ENCODE peak calls at places on chromosomes 12 and 14, in eight cellular contexts. S, X, E, K, J, O, D and R are unnamed samples.

GRCh38 chr12:21697829-21698630 is 40.4 kb upstream of the LDHB start:
- DNase-seq in X (peak; percentile 64), K (no peak), J (no peak), O (no peak), E (peak; percentile 42), S (no peak), D (peak; percentile 17), R (no peak)

GRCh38 chr14:98210045-98210678 is 1061.8 kb downstream of the BCL11B start:
- DNase-seq in O (no peak), X (no peak), D (no peak), J (no peak), K (peak; percentile 42), E (no peak), S (no peak), R (no peak)

GRCh38 chr12:60977966-60978365 is 1282.2 kb upstream of the USP15 start:
- DNase-seq in X (peak; percentile 40), J (no peak), K (no peak), S (no peak), D (no peak), O (no peak), E (no peak), R (no peak)

GRCh38 chr12:69873429-69873828 is 48.4 kb downstream of the MYRFL start:
- DNase-seq in E (no peak), O (no peak), S (no peak), K (no peak), J (no peak), D (peak; percentile 28), X (peak; percentile 31), R (no peak)

GRCh38 chr12:53071591-53072551 is 7.3 kb downstream of the SPRYD3 start:
- DNase-seq in K (no peak), J (peak; percentile 31), X (peak; percentile 69), E (no peak), O (no peak), D (no peak), S (no peak), R (no peak)

GRCh38 chr12:31729728-31730127 is 907 bp upstream of the AMN1 start:
- DNase-seq in D (no peak), X (no peak), E (no peak), J (no peak), S (no peak), K (no peak), O (no peak), R (no peak)

GRCh38 chr12:18476866-18477265 is 215.5 kb downstream of the PIK3C2G start:
- DNase-seq in X (no peak), E (no peak), S (no peak), D (no peak), O (no peak), K (no peak), J (peak; percentile 1), R (peak; percentile 36)

GRCh38 chr12:104177663-104178501 is 37.7 kb upstream of the TXNRD1 start:
- DNase-seq in K (no peak), J (no peak), X (peak; percentile 99), O (peak; percentile 98), D (peak; percentile 62), E (peak; percentile 95), S (peak; percentile 20), R (no peak)

GRCh38 chr14:102899516-102899900 is 23.0 kb upstream of the AMN start:
- DNase-seq in K (no peak), E (no peak), D (no peak), J (no peak), X (no peak), O (no peak), S (no peak), R (no peak)

GRCh38 chr12:76480800-76481199 is 78.8 kb downstream of the OSBPL8 start:
- DNase-seq in E (no peak), K (no peak), J (no peak), O (no peak), S (no peak), X (no peak), D (no peak), R (no peak)

GRCh38 chr12:127083028-127083949 is 1183.7 kb upstream of the TMEM132C start:
- DNase-seq in D (peak; percentile 70), O (peak; percentile 37), E (peak; percentile 84), X (peak; percentile 87), J (peak; percentile 89), S (no peak), K (no peak), R (no peak)

GRCh38 chr12:52629251-52630103 is 11.1 kb upstream of the KRT73 start:
- DNase-seq in X (no peak), E (no peak), J (no peak), D (no peak), O (no peak), S (no peak), K (no peak), R (no peak)

GRCh38 chr12:96425973-96426372 is 25.7 kb upstream of the CDK17 start:
- DNase-seq in S (no peak), O (no peak), E (no peak), J (no peak), X (peak; percentile 83), D (peak; percentile 53), K (no peak), R (no peak)

GRCh38 chr12:64729909-64730584 is 29.2 kb downstream of the GNS start:
- DNase-seq in K (no peak), J (no peak), O (no peak), X (no peak), E (no peak), D (no peak), S (no peak), R (no peak)

GRCh38 chr12:66304296-66304915 is 2.1 kb downstream of the HELB start:
- DNase-seq in J (no peak), O (no peak), S (no peak), K (no peak), D (no peak), E (no peak), X (no peak), R (no peak)

GRCh38 chr12:46523863-46524770 is 151.5 kb upstream of the SLC38A2 start:
- DNase-seq in J (no peak), O (peak; percentile 67), K (no peak), E (peak; percentile 96), D (peak; percentile 98), S (no peak), X (peak; percentile 84), R (no peak)

GRCh38 chr14:53509227-53509822 is 356.2 kb upstream of the DDHD1 start:
- DNase-seq in J (no peak), S (no peak), D (peak; percentile 86), K (no peak), X (no peak), O (peak; percentile 52), E (no peak), R (no peak)

GRCh38 chr14:23877111-23877510 is 76.5 kb upstream of the DHRS4 start:
- DNase-seq in K (no peak), E (no peak), D (no peak), S (no peak), O (no peak), X (no peak), J (no peak), R (no peak)

GRCh38 chr14:103527408-103528157 is 1.4 kb upstream of the TRMT61A start:
- DNase-seq in S (no peak), J (no peak), K (no peak), E (no peak), D (peak; percentile 76), O (no peak), X (no peak), R (no peak)

GRCh38 chr14:99395904-99396530 is 84.6 kb downstream of the SETD3 start:
- DNase-seq in J (peak; percentile 79), X (peak; percentile 61), S (peak; percentile 41), O (no peak), D (peak; percentile 51), K (peak; percentile 18), E (no peak), R (no peak)

GRCh38 chr12:49355913-49356312 is 9.2 kb downstream of the DNAJC22 start:
- DNase-seq in O (no peak), J (no peak), E (no peak), D (no peak), X (no peak), K (no peak), S (no peak), R (no peak)

GRCh38 chr12:21607701-21608100 is 3.1 kb upstream of the GYS2 start:
- DNase-seq in E (peak; percentile 61), X (peak; percentile 68), S (no peak), J (no peak), K (no peak), D (peak; percentile 18), O (peak; percentile 2), R (no peak)

GRCh38 chr12:2689393-2689792 is 105.4 kb upstream of the FKBP4 start:
- DNase-seq in J (no peak), O (no peak), E (no peak), D (no peak), K (no peak), X (no peak), S (no peak), R (no peak)

GRCh38 chr12:76260390-76260748 is 87.8 kb downstream of the BBS10 start:
- DNase-seq in E (no peak), X (peak; percentile 61), K (no peak), O (no peak), D (peak; percentile 77), S (no peak), J (no peak), R (no peak)

GRCh38 chr14:100317897-100318808 is 5.0 kb upstream of the SLC25A47 start:
- DNase-seq in D (no peak), S (peak; percentile 60), E (peak; percentile 63), K (peak; percentile 53), J (no peak), O (no peak), X (peak; percentile 69), R (peak; percentile 86)

GRCh38 chr14:99024926-99025325 is 247.1 kb downstream of the BCL11B start:
- DNase-seq in J (no peak), X (no peak), S (no peak), O (no peak), E (no peak), D (no peak), K (no peak), R (no peak)

GRCh38 chr12:54153586-54153985 is 35.2 kb downstream of the SMUG1 start:
- DNase-seq in X (no peak), J (no peak), S (no peak), E (no peak), K (no peak), O (no peak), D (no peak), R (no peak)

GRCh38 chr14:105020815-105021655 is at the start of gene CDCA4:
- DNase-seq in S (peak; percentile 99), K (peak; percentile 98), O (peak; percentile 49), D (peak; percentile 85), E (peak; percentile 96), X (peak; percentile 96), J (peak; percentile 98), R (peak; percentile 98)

GRCh38 chr14:88975926-88976325 is 151.5 kb downstream of the TTC8 start:
- DNase-seq in D (no peak), X (no peak), S (no peak), E (no peak), O (no peak), J (no peak), K (no peak), R (no peak)

GRCh38 chr12:80862606-80863005 is 75.1 kb downstream of the LIN7A start:
- DNase-seq in E (no peak), O (no peak), D (peak; percentile 62), X (peak; percentile 24), J (no peak), S (no peak), K (no peak), R (no peak)

GRCh38 chr12:128823216-128823915 is 392 bp downstream of the SLC15A4 start:
- DNase-seq in K (no peak), E (no peak), D (no peak), O (no peak), J (no peak), X (no peak), S (no peak), R (peak; percentile 8)

GRCh38 chr12:20220339-20220738 is 148.0 kb upstream of the PDE3A start:
- DNase-seq in S (no peak), O (no peak), E (peak; percentile 56), X (peak; percentile 80), D (no peak), K (no peak), J (no peak), R (peak; percentile 32)

GRCh38 chr14:105880616-105881015 is 354.2 kb downstream of the TMEM121 start:
- DNase-seq in O (no peak), J (no peak), D (no peak), X (no peak), K (no peak), E (no peak), S (no peak), R (peak; percentile 3)

GRCh38 chr14:100567877-100568163 is 19.4 kb downstream of the BEGAIN start:
- DNase-seq in D (no peak), K (no peak), X (no peak), J (no peak), O (no peak), S (no peak), E (no peak), R (no peak)